ENCODE peak calls at places on chromosomes 4 and X, in four cellular contexts. D is immature natural killer cell, Q is RKO, F is right lobe of liver. O is an unnamed sample.
A peak's percentile ranks its signal among the peaks of the same experiment; 100 is the strongest.

GRCh38 chr4:140374130-140374477 is 658 bp downstream of the SCOC start:
- DNase-seq in D (peak; percentile 5), Q (no peak), F (no peak), O (no peak)

GRCh38 chr4:61817071-61817470 is 616.9 kb downstream of the ADGRL3 start:
- DNase-seq in D (no peak), Q (no peak), F (no peak), O (no peak)

GRCh38 chr4:91961504-91961903 is 342.3 kb upstream of the GRID2 start:
- DNase-seq in D (no peak), Q (no peak), F (no peak), O (no peak)

GRCh38 chr4:140250989-140251552 is 97.1 kb upstream of the MAML3 start:
- DNase-seq in D (no peak), Q (peak; percentile 9), F (no peak), O (no peak)

GRCh38 chrX:81957900-81958545 is 756.1 kb downstream of the SH3BGRL start:
- DNase-seq in D (peak; percentile 16), Q (peak; percentile 67), F (no peak), O (no peak)

GRCh38 chr4:16464651-16465050 is 238.4 kb upstream of the TAPT1 start:
- DNase-seq in D (no peak), Q (no peak), F (no peak), O (no peak)

GRCh38 chrX:144732588-144732987 is 514.7 kb upstream of the SPANXN1 start:
- DNase-seq in D (no peak), Q (no peak), F (no peak), O (no peak)

GRCh38 chrX:69508610-69509009 is 4.5 kb downstream of the NALF2 start:
- DNase-seq in D (no peak), Q (no peak), F (no peak), O (no peak)

GRCh38 chrX:9902651-9903050 is 64.5 kb upstream of the CLDN34 start:
- DNase-seq in D (no peak), Q (no peak), F (no peak), O (peak; percentile 16)

GRCh38 chr4:40192286-40193017 is 4.4 kb upstream of the RHOH start:
- DNase-seq in D (no peak), Q (no peak), F (no peak), O (no peak)